ENCODE peak calls at places on chromosomes 6 and 20, in eight cellular contexts. E is neuronal stem cell, S is GM23248, W is keratinocyte, H is colonic mucosa, N is astrocyte, T is MM.1S, D is endothelial cell of umbilical vein. J is an unnamed sample. For H3K36me3, the result is how much of the 10 kb centered on the place peaks cover.

GRCh38 chr6:14129572-14129971 is 12.0 kb downstream of the CD83 start:
- DNase-seq in S (peak), H (peak), W (no peak), E (peak), D (peak), N (peak), T (peak), J (peak)

GRCh38 chr6:83231146-83231545 is 38.0 kb downstream of the RWDD2A start:
- DNase-seq in H (no peak), D (no peak), S (peak), N (peak), W (no peak), T (no peak), E (no peak), J (no peak)

GRCh38 chr6:31362751-31363150 is 5.8 kb upstream of the HLA-B start:
- DNase-seq in N (no peak), D (no peak), S (no peak), E (no peak), H (no peak), W (no peak), T (no peak), J (no peak)

GRCh38 chr6:134935076-134935475 is 14.8 kb downstream of the ALDH8A1 start:
- DNase-seq in W (no peak), H (no peak), D (no peak), T (no peak), S (no peak), N (peak), E (no peak), J (no peak)

GRCh38 chr6:45757443-45758121 is 258.1 kb downstream of the CLIC5 start:
- DNase-seq in S (peak), W (no peak), T (no peak), E (no peak), D (no peak), N (no peak), H (no peak), J (no peak)

GRCh38 chr6:153090241-153090930 is 40.7 kb downstream of the RGS17 start:
- DNase-seq in S (peak), H (no peak), D (peak), T (peak), E (no peak), N (peak), W (no peak), J (peak)

GRCh38 chr20:45998337-45998736 is 10.4 kb upstream of the MMP9 start:
- DNase-seq in E (no peak), D (no peak), N (no peak), W (no peak), S (no peak), H (no peak), T (no peak), J (no peak)

GRCh38 chr20:48283470-48284110 is 498.3 kb upstream of the SULF2 start:
- DNase-seq in S (peak), T (no peak), D (peak), W (no peak), E (no peak), H (peak), N (peak), J (no peak)

GRCh38 chr6:136587527-136587926 is 37.3 kb upstream of the MAP7 start:
- DNase-seq in D (no peak), S (peak), W (no peak), E (no peak), H (no peak), N (no peak), T (no peak), J (no peak)

GRCh38 chr6:74166849-74167248 is 470.8 kb downstream of the CD109 start:
- DNase-seq in D (no peak), T (no peak), N (no peak), E (no peak), H (no peak), S (peak), W (peak), J (no peak)

GRCh38 chr6:72425003-72425681 is 196.7 kb upstream of the KCNQ5 start:
- DNase-seq in N (peak), T (no peak), E (no peak), S (peak), W (peak), D (no peak), H (no peak), J (no peak)

GRCh38 chr20:41051426-41051825 is 22.8 kb downstream of the TOP1 start:
- DNase-seq in H (no peak), T (no peak), W (no peak), S (no peak), N (no peak), E (no peak), D (no peak), J (no peak)

GRCh38 chr6:3506195-3506594 is 49.3 kb upstream of the SLC22A23 start:
- DNase-seq in D (no peak), H (no peak), W (no peak), N (no peak), T (no peak), S (no peak), E (no peak), J (no peak)

GRCh38 chr6:134178230-134179044 is 126.0 kb upstream of the SLC2A12 start:
- DNase-seq in H (peak), W (no peak), E (peak), D (peak), T (peak), S (peak), N (peak), J (peak)

GRCh38 chr6:74366634-74367033 is 670.6 kb downstream of the CD109 start:
- DNase-seq in N (peak), D (no peak), H (no peak), S (peak), T (no peak), W (peak), E (no peak), J (peak)

GRCh38 chr6:112156694-112157093 is 69.3 kb downstream of the FAM229B start:
- DNase-seq in T (no peak), S (peak), N (no peak), H (no peak), W (no peak), D (peak), E (no peak), J (no peak)
- H3K36me3 ChIP-seq in T (under half), S (half or more), N (under half), H (under half), W (under half), D (half or more), E (under half), J (under half)

DNA sequence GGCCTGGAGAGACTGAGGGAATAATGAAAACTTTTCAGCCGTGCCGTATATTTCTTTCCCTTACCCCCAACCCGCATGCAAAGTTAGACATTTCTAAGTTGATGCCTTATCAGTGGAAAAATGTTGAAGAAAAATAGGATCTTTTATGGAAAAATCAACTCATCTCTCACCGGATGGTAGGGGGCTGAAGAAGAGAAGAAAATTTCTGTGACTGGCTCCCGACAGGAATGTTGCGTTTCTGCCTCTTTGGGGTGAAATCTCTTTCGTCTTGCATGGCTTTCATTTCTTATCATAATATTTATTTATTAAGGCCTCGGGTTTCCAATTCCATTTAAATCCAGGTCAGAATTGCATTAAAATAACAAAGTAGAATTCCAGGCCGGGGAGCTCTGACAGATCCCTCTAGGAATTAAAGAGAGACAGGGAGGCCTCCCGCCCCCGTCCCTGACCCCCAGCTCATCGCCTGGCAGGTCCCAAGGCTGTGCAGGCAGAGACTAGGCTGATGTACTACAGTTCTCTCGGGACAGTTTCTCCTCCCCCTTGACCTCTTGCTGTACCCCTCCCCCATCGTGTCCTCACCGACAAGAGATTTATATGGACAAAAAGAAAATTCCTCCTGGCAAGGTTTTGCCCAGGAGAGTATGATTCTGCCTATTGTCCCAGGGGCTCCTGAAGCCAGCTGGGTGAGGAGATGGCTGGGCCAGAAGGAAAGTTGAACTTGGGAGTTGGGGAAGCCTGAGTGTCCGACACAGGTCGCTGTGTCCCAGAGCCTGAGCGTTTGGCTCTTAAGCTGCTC is 1.3 kb downstream of the SCUBE3 start:
- DNase-seq in E (no peak), W (no peak), N (no peak), H (no peak), D (no peak), T (no peak), S (peak), J (no peak)
- H3K9ac ChIP-seq in E (no peak), W (no peak), N (peak), H (no peak), D (no peak), T (no peak), S (peak), J (no peak)

DNA sequence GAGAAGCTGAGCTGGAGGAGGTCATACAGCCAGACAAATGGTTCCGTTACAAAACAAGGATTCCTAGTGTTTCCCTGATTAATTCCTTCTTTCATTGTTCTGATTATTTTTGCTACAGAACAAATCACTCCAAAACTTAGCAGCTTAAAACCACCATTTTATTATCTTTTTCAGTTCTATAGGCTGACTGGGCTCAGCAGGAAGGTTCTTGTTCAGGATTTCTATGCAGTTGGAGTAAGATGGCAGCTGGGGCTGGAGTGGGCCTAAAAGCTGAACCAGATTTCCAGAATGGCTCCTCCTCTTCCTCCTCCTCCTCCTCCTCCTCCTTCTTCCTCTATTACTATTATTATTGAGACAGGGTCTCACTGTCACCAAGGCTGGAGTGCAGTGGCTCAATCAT is 112.2 kb upstream of the SHLD1 start:
- DNase-seq in S (no peak), D (no peak), H (no peak), T (no peak), N (no peak), E (no peak), W (no peak), J (no peak)
- H3K36me3 ChIP-seq in S (under half), D (under half), H (under half), T (under half), N (under half), E (under half), W (under half), J (under half)

GRCh38 chr6:161418458-161418945 is 144.6 kb upstream of the AGPAT4 start:
- DNase-seq in H (peak), D (peak), E (peak), S (peak), N (peak), T (peak), W (no peak), J (peak)
- H3K9ac ChIP-seq in H (no peak), D (no peak), E (no peak), S (peak), N (peak), T (no peak), W (no peak), J (no peak)

GRCh38 chr20:36792422-36792821 is 18.9 kb upstream of the DSN1 start:
- DNase-seq in E (peak), N (peak), D (peak), S (peak), W (no peak), H (no peak), T (peak), J (peak)
- H3K36me3 ChIP-seq in E (under half), N (under half), D (under half), S (under half), W (under half), H (under half), T (under half), J (under half)

GRCh38 chr20:32909896-32910571 is 51.3 kb downstream of the EFCAB8 start:
- DNase-seq in W (no peak), N (no peak), E (no peak), T (no peak), D (no peak), S (no peak), H (no peak), J (no peak)

GRCh38 chr20:32907886-32908285 is 49.2 kb downstream of the EFCAB8 start:
- DNase-seq in N (no peak), E (no peak), T (no peak), S (no peak), H (no peak), D (no peak), W (no peak), J (no peak)

GRCh38 chr20:32906871-32907495 is 48.3 kb downstream of the EFCAB8 start:
- DNase-seq in W (no peak), S (no peak), E (no peak), D (no peak), T (no peak), N (no peak), H (no peak), J (no peak)

GRCh38 chr20:32909451-32909850 is 50.7 kb downstream of the EFCAB8 start:
- DNase-seq in H (no peak), N (no peak), S (no peak), W (no peak), T (no peak), D (no peak), E (no peak), J (no peak)

GRCh38 chr20:32908334-32909292 is 49.9 kb downstream of the EFCAB8 start:
- DNase-seq in W (no peak), E (no peak), D (no peak), H (no peak), N (no peak), T (no peak), S (no peak), J (no peak)
- H3K9ac ChIP-seq in W (no peak), E (peak), D (no peak), H (no peak), N (no peak), T (no peak), S (no peak), J (no peak)

DNA sequence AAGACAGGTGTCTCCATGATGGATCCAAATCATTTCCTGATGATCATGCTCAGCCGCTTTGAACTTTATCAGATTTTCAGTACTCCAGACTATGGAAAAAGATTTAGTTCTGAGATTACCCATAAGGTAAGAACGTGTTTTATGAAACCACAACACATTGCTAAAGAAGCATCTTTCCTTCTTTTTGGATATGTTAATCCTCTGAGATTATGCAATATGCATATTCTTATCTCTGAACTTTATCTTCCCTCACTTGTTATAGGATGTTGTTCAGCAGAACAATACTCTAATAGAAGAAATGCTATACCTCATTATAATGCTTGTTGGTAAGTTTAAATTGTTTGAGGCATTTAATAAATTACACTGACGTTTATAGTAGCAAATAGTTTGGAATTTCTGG is 78.2 kb downstream of the PRPH2 start:
- DNase-seq in W (no peak), E (no peak), D (no peak), T (no peak), H (no peak), N (no peak), S (no peak), J (no peak)
- H3K36me3 ChIP-seq in W (under half), E (under half), D (under half), T (under half), H (under half), N (under half), S (under half), J (under half)

GRCh38 chr6:142570221-142570671 is 268.4 kb downstream of the ADGRG6 start:
- DNase-seq in W (peak), D (peak), T (no peak), S (peak), N (peak), E (no peak), H (no peak), J (no peak)

GRCh38 chr6:142567476-142567875 is 265.7 kb downstream of the ADGRG6 start:
- DNase-seq in W (no peak), N (no peak), D (no peak), H (no peak), S (no peak), T (no peak), E (no peak), J (no peak)

GRCh38 chr6:142569676-142570075 is 267.9 kb downstream of the ADGRG6 start:
- DNase-seq in E (no peak), W (no peak), S (peak), T (no peak), D (peak), N (peak), H (no peak), J (peak)

GRCh38 chr6:142566628-142567396 is 265.0 kb downstream of the ADGRG6 start:
- DNase-seq in H (peak), T (peak), N (peak), W (no peak), D (peak), E (peak), S (peak), J (peak)

GRCh38 chr6:142568857-142569597 is 267.2 kb downstream of the ADGRG6 start:
- DNase-seq in N (peak), T (peak), D (peak), H (no peak), E (no peak), S (peak), W (no peak), J (no peak)
- H3K9ac ChIP-seq in N (peak), T (no peak), D (no peak), H (no peak), E (no peak), S (peak), W (peak), J (no peak)

J was measured in HCT116.